ENCODE peak calls at places on chromosomes 13 and 19, in ten cellular contexts. W is glutamatergic neuron; G is Peyer's patch; N is thoracic aorta; J is ovary; H is cardiac muscle cell; Y is dermis microvascular lymphatic vessel endothelial cell; S is C1 segment of cervical spinal cord; R is stimulated activated CD4-positive, alpha-beta T cell treated with anti-CD3 and anti-CD28 coated beads, Interleukin-4, amount 100 ng/mL, for 48 hours; K is colonic mucosa. U is an unnamed sample.

GRCh38 chr13:39655041-39655568 is 357 bp upstream of the COG6 start:
- DNase-seq in S (no peak), J (no peak), N (no peak), Y (no peak), W (no peak), H (no peak), R (no peak), K (no peak), G (no peak), U (no peak)

GRCh38 chr13:20439261-20439660 is 86.4 kb downstream of the CRYL1 start:
- DNase-seq in R (no peak), W (no peak), K (no peak), N (no peak), J (no peak), G (no peak), Y (no peak), H (no peak), S (no peak), U (no peak)

GRCh38 chr13:70668293-70668692 is 560.0 kb upstream of the KLHL1 start:
- DNase-seq in H (no peak), R (no peak), K (no peak), N (no peak), W (no peak), Y (no peak), S (no peak), J (no peak), G (no peak), U (no peak)

GRCh38 chr19:18259848-18260247 is 14.4 kb downstream of the IQCN start:
- DNase-seq in G (no peak), S (no peak), Y (no peak), N (no peak), W (no peak), K (no peak), H (no peak), J (no peak), R (no peak), U (no peak)

GRCh38 chr19:5297272-5297669 is 43.3 kb downstream of the PTPRS start:
- DNase-seq in S (no peak), N (no peak), K (no peak), G (no peak), J (no peak), Y (no peak), R (no peak), H (no peak), W (no peak), U (no peak)

GRCh38 chr13:105059786-105060185 is 1475.7 kb downstream of the EFNB2 start:
- DNase-seq in H (no peak), K (no peak), R (no peak), W (no peak), S (no peak), J (no peak), Y (no peak), G (no peak), N (no peak), U (no peak)

GRCh38 chr19:932647-933552 is 7.1 kb downstream of the ARID3A start:
- DNase-seq in K (peak), S (no peak), N (no peak), Y (no peak), W (peak), G (peak), H (peak), R (no peak), J (peak), U (no peak)

GRCh38 chr13:80168089-80168850 is 172.7 kb downstream of the SPRY2 start:
- DNase-seq in Y (no peak), R (no peak), J (no peak), G (no peak), S (no peak), W (no peak), K (no peak), H (peak), N (no peak), U (no peak)

GRCh38 chr19:2253106-2254051 is 2.8 kb downstream of the JSRP1 start:
- DNase-seq in J (no peak), N (no peak), Y (no peak), G (no peak), K (no peak), S (no peak), H (peak), W (peak), R (no peak), U (no peak)

GRCh38 chr19:1267441-1268391 is 1.4 kb upstream of the CIRBP start:
- DNase-seq in S (no peak), Y (no peak), N (no peak), R (no peak), W (no peak), J (peak), H (no peak), K (no peak), G (no peak), U (no peak)

GRCh38 chr19:15075801-15076200 is 6.2 kb upstream of the OR1I1 start:
- DNase-seq in N (no peak), Y (no peak), J (no peak), K (no peak), G (no peak), S (no peak), R (no peak), W (no peak), H (no peak), U (no peak)

GRCh38 chr19:10517361-10517759 is at the start of gene S1PR5:
- DNase-seq in H (peak), W (peak), G (no peak), R (no peak), N (no peak), Y (no peak), J (no peak), K (no peak), S (peak), U (peak)

GRCh38 chr19:39212377-39212742 is 8.3 kb upstream of the SYCN start:
- DNase-seq in W (peak), N (no peak), H (no peak), K (peak), G (peak), R (peak), S (no peak), Y (no peak), J (no peak), U (no peak)

GRCh38 chr19:958967-959685 is 25.0 kb upstream of the WDR18 start:
- DNase-seq in N (no peak), S (no peak), R (peak), Y (no peak), H (no peak), K (no peak), J (peak), G (no peak), W (no peak), U (no peak)

U was measured in SW 1271.